ENCODE peak calls at places on chromosomes 1 and 21, in six cellular contexts. V, E, H, F, Q and L are unnamed samples.

GRCh38 chr1:241102652-241103051 is 254.4 kb downstream of the RGS7 start:
- DNase-seq in V (no peak), H (no peak), F (no peak), E (no peak), Q (no peak), L (no peak)

GRCh38 chr1:198693321-198693720 is 54.5 kb downstream of the PTPRC start:
- DNase-seq in Q (no peak), F (no peak), V (no peak), H (no peak), E (no peak), L (no peak)

GRCh38 chr1:230142608-230143209 is 75.7 kb downstream of the GALNT2 start:
- DNase-seq in V (no peak), H (no peak), Q (no peak), E (no peak), F (no peak), L (no peak)

GRCh38 chr1:29901618-29902017 is 665.3 kb downstream of the PTPRU start:
- DNase-seq in Q (no peak), F (no peak), H (peak), V (no peak), E (no peak), L (peak)

GRCh38 chr1:64864018-64864945 is 102.1 kb downstream of the JAK1 start:
- DNase-seq in E (no peak), F (peak), H (no peak), Q (no peak), V (no peak), L (no peak)

GRCh38 chr21:45607021-45607921 is 36.3 kb upstream of the PCBP3 start:
- DNase-seq in E (no peak), H (peak), V (no peak), F (peak), Q (no peak), L (no peak)

GRCh38 chr1:41714613-41715389 is 203.9 kb downstream of the HIVEP3 start:
- DNase-seq in H (no peak), E (no peak), V (no peak), F (no peak), Q (no peak), L (no peak)

GRCh38 chr1:9643351-9644256 is 7.9 kb upstream of the PIK3CD start:
- DNase-seq in Q (no peak), E (no peak), V (no peak), H (no peak), F (no peak), L (no peak)

GRCh38 chr1:214506972-214507431 is 44.4 kb downstream of the PTPN14 start:
- DNase-seq in F (no peak), Q (no peak), H (no peak), E (no peak), V (no peak), L (no peak)

GRCh38 chr1:1753607-1754005 is 24.7 kb downstream of the NADK start:
- DNase-seq in V (no peak), F (no peak), E (no peak), H (no peak), Q (no peak), L (no peak)

GRCh38 chr1:113701429-113701828 is 57.9 kb downstream of the PHTF1 start:
- DNase-seq in E (no peak), Q (no peak), V (no peak), F (peak), H (no peak), L (peak)

GRCh38 chr1:64505944-64506658 is 36.2 kb downstream of the CACHD1 start:
- DNase-seq in Q (no peak), F (no peak), V (no peak), E (peak), H (peak), L (no peak)

GRCh38 chr1:37739222-37739621 is 25.7 kb downstream of the EPHA10 start:
- DNase-seq in F (peak), H (no peak), V (no peak), E (no peak), Q (no peak), L (no peak)

GRCh38 chr1:30536530-30536929 is 186.9 kb downstream of the MATN1 start:
- DNase-seq in E (no peak), H (no peak), F (no peak), V (no peak), Q (no peak), L (no peak)

GRCh38 chr1:212797681-212798080 is 6.0 kb downstream of the TATDN3 start:
- DNase-seq in F (peak), H (no peak), V (no peak), E (no peak), Q (no peak), L (no peak)

GRCh38 chr1:160264795-160265307 is 2.5 kb upstream of the DCAF8 start:
- DNase-seq in F (no peak), H (no peak), V (no peak), E (no peak), Q (no peak), L (no peak)

GRCh38 chr1:204624631-204625216 is 60.8 kb downstream of the LRRN2 start:
- DNase-seq in V (no peak), F (no peak), E (no peak), Q (no peak), H (no peak), L (no peak)